ENCODE peak calls at places on chromosomes 11 and 22, in eight cellular contexts. E is HFFc6, L is A549, C is neural crest cell, F is colonic mucosa, Q is body of pancreas, P is right atrium auricular region, R is thoracic aorta. S is an unnamed sample.

GRCh38 chr11:114258696-114259095 is 37.5 kb upstream of the NNMT start:
- DNase-seq in E (no peak), R (no peak), F (no peak), L (no peak), C (no peak), P (no peak), Q (no peak), S (no peak)

GRCh38 chr22:41369837-41370236 is 11.9 kb upstream of the TEF start:
- DNase-seq in C (no peak), P (no peak), L (no peak), Q (peak), F (no peak), R (no peak), E (no peak), S (no peak)

GRCh38 chr11:44816761-44817160 is 90.0 kb downstream of the TSPAN18 start:
- DNase-seq in C (no peak), F (no peak), Q (no peak), R (no peak), E (no peak), P (no peak), L (no peak), S (no peak)

GRCh38 chr11:10603721-10604297 is 35.3 kb upstream of the LYVE1 start:
- DNase-seq in F (peak), R (no peak), Q (no peak), C (no peak), E (no peak), P (no peak), L (no peak), S (no peak)

GRCh38 chr22:19984201-19984753 is 32.3 kb downstream of the ARVCF start:
- DNase-seq in Q (peak), L (peak), C (no peak), E (peak), F (no peak), R (peak), P (no peak), S (no peak)

GRCh38 chr11:40130427-40130826 is 1329.0 kb downstream of the LRRC4C start:
- DNase-seq in P (no peak), C (no peak), Q (no peak), L (no peak), R (no peak), F (no peak), E (no peak), S (no peak)

GRCh38 chr22:43186272-43187170 is at the start of gene TTLL12:
- DNase-seq in E (peak), Q (peak), C (peak), F (no peak), L (peak), R (no peak), P (no peak), S (no peak)

GRCh38 chr11:2762451-2762850 is 62.7 kb upstream of the KCNQ1OT1 start:
- DNase-seq in L (no peak), P (peak), R (no peak), F (peak), C (no peak), E (no peak), Q (no peak), S (no peak)

GRCh38 chr22:48712558-48712957 is 1115.1 kb downstream of the BRD1 start:
- DNase-seq in Q (no peak), E (no peak), F (no peak), R (no peak), P (no peak), C (no peak), L (no peak), S (no peak)

GRCh38 chr11:122197055-122197987 is 81.3 kb upstream of the BLID start:
- DNase-seq in C (no peak), F (no peak), Q (no peak), R (peak), E (peak), P (peak), L (peak), S (no peak)

GRCh38 chr11:71325418-71326327 is 73.3 kb upstream of the SHANK2 start:
- DNase-seq in C (no peak), E (no peak), L (no peak), P (no peak), Q (no peak), F (no peak), R (no peak), S (no peak)

GRCh38 chr22:27212617-27213177 is 555.3 kb downstream of the MIAT start:
- DNase-seq in P (peak), C (no peak), F (peak), R (peak), L (peak), Q (peak), E (peak), S (no peak)

GRCh38 chr11:8403310-8403709 is 139.6 kb upstream of the LMO1 start:
- DNase-seq in Q (no peak), L (no peak), C (no peak), E (no peak), P (no peak), R (no peak), F (no peak), S (no peak)

GRCh38 chr11:35166369-35167360 is 27.7 kb downstream of the CD44 start:
- DNase-seq in L (peak), E (peak), F (no peak), Q (no peak), C (no peak), P (peak), R (peak), S (no peak)

GRCh38 chr22:44319685-44320084 is 6.9 kb upstream of the SHISAL1 start:
- DNase-seq in P (no peak), F (no peak), R (no peak), E (no peak), Q (no peak), C (no peak), L (no peak), S (no peak)

GRCh38 chr22:41094036-41094435 is 1.6 kb downstream of the EP300 start:
- DNase-seq in P (no peak), R (no peak), L (peak), C (no peak), F (peak), E (peak), Q (no peak), S (no peak)

GRCh38 chr22:24200616-24201212 is 19.4 kb downstream of the SUSD2 start:
- DNase-seq in F (no peak), C (no peak), Q (no peak), L (peak), E (peak), R (no peak), P (no peak), S (no peak)

GRCh38 chr22:44620129-44620840 is 81.7 kb upstream of the PRR5 start:
- DNase-seq in C (peak), Q (peak), F (peak), E (no peak), L (peak), P (peak), R (peak), S (no peak)

GRCh38 chr11:64313491-64314145 is 3.7 kb downstream of the TRMT112 start:
- DNase-seq in C (no peak), Q (no peak), F (no peak), R (no peak), P (peak), E (no peak), L (no peak), S (no peak)

GRCh38 chr22:37101311-37102063 is 8.0 kb downstream of the TMPRSS6 start:
- DNase-seq in R (no peak), Q (no peak), F (peak), L (no peak), P (no peak), C (no peak), E (no peak), S (no peak)

GRCh38 chr22:37095113-37095512 is 14.4 kb downstream of the TMPRSS6 start:
- DNase-seq in P (no peak), E (no peak), L (no peak), Q (no peak), F (no peak), R (no peak), C (no peak), S (no peak)

GRCh38 chr22:37100589-37101127 is 8.9 kb downstream of the TMPRSS6 start:
- DNase-seq in L (no peak), Q (no peak), P (no peak), E (no peak), C (no peak), R (no peak), F (peak), S (no peak)

GRCh38 chr22:37103151-37103550 is 6.4 kb downstream of the TMPRSS6 start:
- DNase-seq in E (no peak), L (no peak), F (no peak), Q (no peak), C (no peak), P (no peak), R (no peak), S (no peak)

DNA sequence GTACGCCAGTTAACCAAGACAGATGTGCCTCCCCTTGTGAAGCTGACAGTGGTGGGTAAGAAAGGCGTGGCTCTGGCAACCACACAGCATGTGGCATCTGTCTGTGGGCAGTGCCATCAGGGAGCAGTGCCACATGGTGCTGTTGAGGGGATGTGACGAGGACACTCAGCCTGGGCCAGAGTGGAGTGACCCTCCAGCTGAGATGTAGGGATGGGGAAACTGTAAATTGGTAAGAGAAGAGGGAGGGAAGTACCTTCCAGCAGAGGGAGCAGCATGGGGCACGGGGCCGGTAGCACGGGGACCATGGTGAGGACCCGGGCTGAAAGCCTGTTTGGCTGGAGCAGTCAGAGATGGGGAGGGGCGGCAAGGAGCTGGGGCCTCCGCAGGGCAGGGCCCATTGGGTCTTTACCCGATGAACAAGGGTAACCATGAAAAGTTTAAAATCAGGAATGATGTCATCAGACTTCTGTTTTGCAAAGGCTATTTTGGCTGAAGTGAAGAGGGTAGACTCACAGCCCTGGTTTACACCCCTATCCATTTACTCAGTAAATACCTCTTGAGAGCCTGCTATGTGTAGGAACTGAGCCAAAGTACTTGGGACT is 10.4 kb downstream of the TMPRSS6 start:
- DNase-seq in E (no peak), R (no peak), P (no peak), Q (no peak), L (no peak), C (no peak), F (no peak), S (no peak)
- TF ChIP-seq CTCF in E (peak), R (no peak), P (no peak), Q (no peak), L (no peak), C (no peak), F (no peak), S (no peak)

DNA sequence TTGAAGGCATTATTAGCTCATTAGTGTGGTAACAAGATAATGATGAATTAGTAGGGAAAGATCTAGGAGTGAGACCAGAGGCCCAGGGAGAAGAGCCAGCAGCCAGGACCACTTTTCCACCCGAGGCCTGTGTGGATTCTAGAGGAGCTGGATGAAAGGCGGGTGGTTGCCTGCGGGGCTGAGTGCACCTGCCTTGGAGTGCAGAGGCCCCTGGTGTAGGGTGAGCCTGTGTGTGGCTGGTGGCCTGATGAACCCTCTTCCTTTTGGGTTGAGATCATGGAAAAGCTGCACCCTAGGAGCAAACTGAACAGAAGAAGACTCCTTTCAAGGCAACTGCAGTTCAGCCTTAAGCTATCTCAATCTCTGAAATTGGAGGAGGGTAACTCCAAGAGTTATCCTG is 5.9 kb upstream of the TP53AIP1 start:
- DNase-seq in E (no peak), R (no peak), L (no peak), F (no peak), C (no peak), Q (no peak), P (no peak), S (no peak)
- TF ChIP-seq CTCF in E (no peak), R (peak), L (no peak), F (no peak), C (peak), Q (no peak), P (peak), S (peak)

GRCh38 chr11:111510311-111510710 is 1.9 kb downstream of the BTG4 start:
- DNase-seq in Q (no peak), E (peak), P (no peak), C (no peak), R (no peak), L (no peak), F (no peak), S (no peak)

GRCh38 chr11:111513240-111513605 is 1.0 kb upstream of the BTG4 start:
- DNase-seq in R (no peak), P (no peak), F (no peak), L (no peak), C (no peak), E (no peak), Q (no peak), S (no peak)

GRCh38 chr11:111512296-111513239 is at the start of gene BTG4:
- DNase-seq in C (peak), L (peak), P (no peak), R (no peak), Q (no peak), F (no peak), E (no peak), S (no peak)

GRCh38 chr11:111515591-111515990 is 1.0 kb downstream of the HOATZ start:
- DNase-seq in L (no peak), C (no peak), R (no peak), P (no peak), E (peak), Q (no peak), F (no peak), S (no peak)

DNA sequence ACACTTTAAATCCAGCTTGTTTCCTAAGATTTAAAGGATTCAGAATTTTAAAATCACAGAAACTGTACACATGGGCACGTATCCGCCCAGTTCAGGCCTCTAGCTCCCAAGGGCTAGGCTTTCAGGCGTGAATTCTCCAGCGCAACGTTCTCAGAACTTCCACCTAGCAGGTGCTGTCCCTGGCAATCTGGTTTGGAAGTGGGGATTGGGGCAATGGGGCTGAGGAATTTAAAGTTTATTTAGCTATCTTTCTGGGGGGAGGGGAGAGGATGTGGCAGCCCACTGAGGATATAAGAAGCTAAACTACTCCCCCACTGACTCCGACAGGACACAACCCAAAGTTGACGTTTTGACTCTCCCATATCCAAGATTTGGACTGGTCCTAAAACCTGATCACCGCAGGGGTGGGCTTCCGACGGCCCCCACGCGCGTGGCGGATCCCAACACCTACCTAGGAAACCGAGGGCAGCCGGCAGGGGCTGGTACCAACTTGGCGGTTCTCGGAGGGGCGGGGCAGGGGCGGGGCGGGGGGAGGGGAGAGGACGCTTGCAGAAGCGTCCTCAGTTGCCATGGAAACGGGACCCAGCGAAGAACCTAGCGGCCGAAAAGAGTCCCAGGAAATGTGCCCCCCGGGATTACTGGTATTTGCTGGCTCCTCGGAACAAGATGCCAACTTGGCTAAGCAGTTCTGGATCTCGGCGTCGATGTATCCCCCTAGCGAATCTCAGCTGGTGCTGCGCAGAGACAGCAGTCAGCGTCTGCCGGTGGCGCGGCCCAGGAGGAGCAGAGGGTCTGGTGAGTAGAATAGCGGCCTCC is at the start of gene HOATZ:
- DNase-seq in C (peak), F (no peak), L (no peak), Q (no peak), P (no peak), R (no peak), E (no peak), S (no peak)
- TF ChIP-seq CTCF in C (peak), F (no peak), L (no peak), Q (no peak), P (no peak), R (no peak), E (no peak), S (no peak)

DNA sequence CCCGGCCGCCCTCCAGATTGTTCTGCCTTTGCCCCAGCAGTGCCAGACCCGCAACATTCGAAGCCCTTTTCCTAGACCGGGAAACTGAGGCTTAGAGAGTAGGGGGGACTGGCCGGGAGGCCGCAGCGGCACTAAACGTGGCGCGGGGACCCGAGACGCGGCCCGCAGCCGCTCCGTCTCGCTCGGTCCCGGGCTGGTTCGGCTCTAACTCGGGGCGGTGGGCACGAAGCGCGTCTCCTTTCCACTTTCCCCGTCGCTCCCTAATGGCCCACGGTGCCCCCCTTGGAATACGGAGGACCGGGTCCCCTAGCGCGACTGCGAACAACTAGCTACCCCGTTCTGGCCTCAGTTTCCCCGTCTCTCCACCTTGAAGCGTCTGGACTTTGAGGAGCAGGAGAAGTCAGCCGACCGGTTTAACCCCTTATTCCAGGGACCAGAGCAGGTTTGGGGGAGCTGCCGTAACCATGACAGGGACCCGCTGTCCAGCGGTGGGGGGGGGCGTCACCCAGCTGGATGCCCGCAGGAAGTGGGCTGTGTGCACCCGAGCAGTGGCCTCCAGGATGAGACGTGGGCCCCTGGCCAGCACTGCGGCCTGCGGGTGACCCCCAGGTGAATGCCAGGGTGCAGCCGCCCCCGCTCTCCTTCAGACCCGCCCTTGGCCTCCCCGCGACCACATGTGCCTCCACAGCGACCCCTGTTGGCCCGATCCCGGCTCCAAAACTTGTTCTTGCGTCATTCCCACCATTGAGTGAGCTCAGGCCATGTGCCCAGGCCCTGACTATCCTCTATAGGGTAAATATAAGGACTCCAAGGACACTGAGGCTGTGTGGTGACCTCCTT is 1.1 kb downstream of the CDC42EP1 start:
- DNase-seq in L (peak), P (peak), Q (peak), C (peak), R (peak), F (peak), E (peak), S (peak)
- TF ChIP-seq CTCF in L (peak), P (peak), Q (peak), C (peak), R (peak), F (peak), E (peak), S (peak)

GRCh38 chr11:125114518-125114917 is 3.1 kb upstream of the TMEM218 start:
- DNase-seq in P (no peak), L (peak), Q (no peak), C (no peak), F (no peak), R (no peak), E (no peak), S (no peak)
- TF ChIP-seq CTCF in P (no peak), L (no peak), Q (no peak), C (peak), F (no peak), R (no peak), E (peak), S (no peak)

DNA sequence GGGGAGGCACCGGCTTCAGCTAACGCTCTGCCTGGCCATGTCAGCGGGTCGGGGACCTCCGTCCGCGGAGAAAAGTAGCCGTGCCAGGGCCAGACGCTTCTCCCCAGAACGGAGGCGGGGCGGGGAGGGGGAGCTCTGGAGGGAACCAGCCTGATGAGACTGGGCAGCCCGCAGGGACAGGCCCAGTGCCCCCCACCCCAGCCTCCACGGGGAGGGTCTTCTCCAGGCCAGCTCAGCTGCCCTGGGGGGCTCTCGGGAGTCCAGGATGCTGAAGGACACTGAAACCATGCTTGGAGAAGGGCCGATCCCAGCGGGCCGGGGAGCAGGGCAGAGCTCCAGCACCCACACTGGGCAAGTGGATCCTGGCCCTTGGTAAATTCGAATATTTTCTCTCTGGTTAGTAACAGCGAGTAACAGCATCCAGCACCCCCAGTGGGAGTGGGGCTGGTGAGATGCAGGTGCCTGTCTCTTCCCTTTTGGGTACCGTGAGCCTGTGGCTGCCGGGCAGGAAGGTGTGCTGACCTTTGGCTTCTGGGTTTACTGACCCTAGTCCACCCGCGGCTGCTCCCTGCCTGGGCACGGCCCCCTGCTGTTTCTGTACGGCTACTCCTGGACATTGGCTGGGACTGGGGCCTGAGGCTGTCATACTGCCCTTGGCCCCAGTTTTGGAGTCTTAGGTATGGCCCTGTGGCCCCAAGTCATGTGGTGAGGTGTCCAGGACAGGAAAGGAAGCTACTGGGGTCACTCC is 35.8 kb downstream of the GRAMD4 start:
- DNase-seq in P (no peak), R (no peak), E (no peak), C (no peak), F (no peak), L (no peak), Q (no peak), S (no peak)
- TF ChIP-seq CTCF in P (no peak), R (no peak), E (no peak), C (no peak), F (no peak), L (no peak), Q (no peak), S (no peak)

GRCh38 chr22:17131686-17132085 is 10.5 kb upstream of the TMEM121B start:
- DNase-seq in E (no peak), R (no peak), P (no peak), Q (no peak), L (no peak), F (no peak), C (no peak), S (no peak)
- TF ChIP-seq CTCF in E (no peak), R (no peak), P (no peak), Q (no peak), L (no peak), F (no peak), C (no peak), S (no peak)